ENCODE peak calls at places on chromosomes 3 and 15, in eight cellular contexts. X is mesendoderm; Y is activated CD8-positive, alpha-beta memory T cell treated with anti-CD3 and anti-CD28 coated beads for 48 hours; D is T1000; M is globus pallidus; Z is activated naive CD8-positive, alpha-beta T cell treated with anti-CD3 and anti-CD28 coated beads for 36 hours; H is activated naive CD4-positive, alpha-beta T cell treated with anti-CD3 and anti-CD28 coated beads for 36 hours; C is NCI-H1436. G is an unnamed sample.

GRCh38 chr15:94105760-94106159 is 125.6 kb upstream of the MCTP2 start:
- DNase-seq in Z (no peak), C (no peak), H (no peak), D (no peak), Y (no peak), M (no peak), X (peak), G (no peak)

GRCh38 chr15:91225728-91226127 is 125.7 kb downstream of the SV2B start:
- DNase-seq in D (no peak), X (no peak), H (no peak), Y (no peak), C (no peak), Z (no peak), M (no peak), G (no peak)

GRCh38 chr3:65888980-65889706 is 149.6 kb downstream of the MAGI1 start:
- DNase-seq in H (no peak), D (peak), M (no peak), C (no peak), X (peak), Y (no peak), Z (no peak), G (no peak)

GRCh38 chr15:48877630-48878595 is at the start of gene EID1:
- DNase-seq in M (peak), Y (peak), X (peak), H (peak), C (peak), D (peak), Z (peak), G (peak)

GRCh38 chr3:128484404-128485282 is 8.4 kb downstream of the GATA2 start:
- DNase-seq in M (no peak), D (no peak), C (no peak), X (peak), H (no peak), Z (no peak), Y (no peak), G (no peak)

GRCh38 chr3:99780749-99781148 is 36.9 kb upstream of the CMSS1 start:
- DNase-seq in H (no peak), Z (no peak), M (no peak), Y (no peak), X (no peak), D (no peak), C (no peak), G (no peak)

GRCh38 chr15:73941044-73941443 is 14.8 kb downstream of the LOXL1 start:
- DNase-seq in X (peak), M (no peak), Y (no peak), Z (no peak), H (no peak), C (no peak), D (peak), G (no peak)

GRCh38 chr3:53042654-53043053 is 3.2 kb downstream of the SFMBT1 start:
- DNase-seq in X (no peak), Y (no peak), C (no peak), H (no peak), M (no peak), D (no peak), Z (no peak), G (no peak)

GRCh38 chr3:141049681-141050080 is 1.5 kb upstream of the SPSB4 start:
- DNase-seq in Y (no peak), M (no peak), C (no peak), D (no peak), X (peak), H (peak), Z (peak), G (peak)

GRCh38 chr15:74535388-74536084 is 5.5 kb upstream of the ARID3B start:
- DNase-seq in X (no peak), C (no peak), Y (no peak), Z (no peak), M (no peak), H (no peak), D (no peak), G (no peak)

GRCh38 chr3:50396502-50396901 is 37.2 kb upstream of the TMEM115 start:
- DNase-seq in C (no peak), Z (no peak), X (no peak), M (no peak), H (no peak), D (no peak), Y (no peak), G (no peak)

GRCh38 chr15:28885630-28886430 is at the start of gene APBA2:
- DNase-seq in Y (peak), H (peak), M (no peak), X (peak), D (no peak), Z (peak), C (peak), G (no peak)

GRCh38 chr3:12004741-12005513 is 739 bp downstream of the SYN2 start:
- DNase-seq in X (peak), Z (peak), C (no peak), H (no peak), D (no peak), Y (no peak), M (no peak), G (no peak)

GRCh38 chr3:101695779-101696372 is 9.4 kb upstream of the RPL24 start:
- DNase-seq in X (peak), M (peak), D (no peak), H (peak), C (no peak), Z (no peak), Y (no peak), G (peak)

GRCh38 chr15:40956543-40956982 is 3.3 kb downstream of the CHAC1 start:
- DNase-seq in C (no peak), D (no peak), H (no peak), Z (no peak), M (no peak), Y (no peak), X (no peak), G (no peak)

GRCh38 chr15:62591842-62592838 is 427.1 kb upstream of the C2CD4B start:
- DNase-seq in Z (no peak), C (no peak), M (no peak), Y (no peak), X (no peak), D (no peak), H (no peak), G (no peak)

GRCh38 chr15:72800819-72801481 is 17.4 kb upstream of the ADPGK start:
- DNase-seq in Y (no peak), H (no peak), X (peak), M (no peak), C (no peak), D (no peak), Z (no peak), G (no peak)

GRCh38 chr3:101998256-101998926 is 149.1 kb downstream of the NFKBIZ start:
- DNase-seq in X (no peak), C (no peak), Z (no peak), M (no peak), Y (no peak), D (no peak), H (no peak), G (no peak)

GRCh38 chr15:56052389-56053045 is 59.1 kb upstream of the NEDD4 start:
- DNase-seq in X (peak), Z (no peak), Y (no peak), D (no peak), C (peak), H (peak), M (peak), G (peak)

GRCh38 chr3:10746684-10747083 is 69.3 kb upstream of the SLC6A11 start:
- DNase-seq in D (no peak), X (no peak), Z (no peak), H (no peak), Y (no peak), C (no peak), M (no peak), G (no peak)